ENCODE peak calls at places on chromosome 1, in eight cellular contexts. P is HFF-Myc, J is nephron progenitor cell, W is fibroblast of pulmonary artery, M is tibial artery, D is endothelial cell, Q is WTC11, I is bronchial epithelial cell. O is an unnamed sample.

GRCh38 chr1:9849691-9850441 is 26.1 kb upstream of the CLSTN1 start:
- DNase-seq in P (no peak), J (no peak), W (no peak), M (no peak), D (no peak), Q (no peak), I (no peak), O (no peak)

GRCh38 chr1:151838491-151839412 is 868 bp downstream of the C2CD4D start:
- DNase-seq in P (no peak), J (peak; percentile 28), W (no peak), M (peak; percentile 14), D (no peak), Q (peak; percentile 54), I (no peak), O (no peak)

GRCh38 chr1:204647114-204647804 is 38.3 kb downstream of the LRRN2 start:
- DNase-seq in P (peak; percentile 42), J (peak; percentile 40), W (peak; percentile 83), M (no peak), D (peak; percentile 66), Q (peak; percentile 41), I (peak; percentile 58), O (peak; percentile 69)

GRCh38 chr1:6260961-6261614 is at the start of gene GPR153:
- DNase-seq in P (no peak), J (peak; percentile 66), W (peak; percentile 28), M (no peak), D (no peak), Q (no peak), I (no peak), O (peak; percentile 45)

GRCh38 chr1:171841050-171841910 is at the start of gene DNM3:
- DNase-seq in P (peak; percentile 37), J (peak; percentile 88), W (peak; percentile 83), M (peak; percentile 68), D (peak; percentile 92), Q (peak; percentile 82), I (peak; percentile 54), O (peak; percentile 84)

GRCh38 chr1:200311256-200311655 is 98.6 kb downstream of the ZNF281 start:
- DNase-seq in P (no peak), J (no peak), W (peak; percentile 31), M (no peak), D (no peak), Q (no peak), I (peak; percentile 40), O (peak; percentile 84)

GRCh38 chr1:182015360-182015759 is 46.2 kb downstream of the ZNF648 start:
- DNase-seq in P (no peak), J (no peak), W (no peak), M (no peak), D (no peak), Q (no peak), I (no peak), O (no peak)

GRCh38 chr1:174874337-174875053 is 125.3 kb upstream of the CACYBP start:
- DNase-seq in P (no peak), J (no peak), W (no peak), M (no peak), D (peak; percentile 12), Q (peak; percentile 45), I (no peak), O (no peak)

GRCh38 chr1:47906466-47907191 is 90.6 kb downstream of the TRABD2B start:
- DNase-seq in P (no peak), J (no peak), W (no peak), M (no peak), D (no peak), Q (no peak), I (no peak), O (no peak)

GRCh38 chr1:19512545-19512944 is 27.2 kb upstream of the CAPZB start:
- DNase-seq in P (no peak), J (no peak), W (peak; percentile 48), M (no peak), D (no peak), Q (no peak), I (no peak), O (peak; percentile 20)

GRCh38 chr1:200951016-200951415 is 56.3 kb downstream of the INAVA start:
- DNase-seq in P (no peak), J (no peak), W (no peak), M (no peak), D (no peak), Q (no peak), I (no peak), O (peak; percentile 3)

GRCh38 chr1:240117202-240117769 is 25.6 kb downstream of the FMN2 start:
- DNase-seq in P (no peak), J (no peak), W (no peak), M (no peak), D (no peak), Q (no peak), I (no peak), O (no peak)

GRCh38 chr1:193741228-193741627 is 554.8 kb upstream of the B3GALT2 start:
- DNase-seq in P (no peak), J (no peak), W (no peak), M (no peak), D (no peak), Q (no peak), I (no peak), O (no peak)

GRCh38 chr1:17723684-17724083 is 31.4 kb upstream of the ACTL8 start:
- DNase-seq in P (no peak), J (no peak), W (no peak), M (no peak), D (no peak), Q (peak; percentile 41), I (no peak), O (no peak)

GRCh38 chr1:18879791-18880309 is 20.4 kb upstream of the TAS1R2 start:
- DNase-seq in P (no peak), J (peak; percentile 75), W (no peak), M (no peak), D (no peak), Q (no peak), I (no peak), O (no peak)

GRCh38 chr1:179036844-179037465 is 11.3 kb downstream of the FAM20B start:
- DNase-seq in P (no peak), J (no peak), W (no peak), M (no peak), D (no peak), Q (no peak), I (peak; percentile 76), O (peak; percentile 50)

GRCh38 chr1:90147093-90147492 is 152.2 kb downstream of the ZNF326 start:
- DNase-seq in P (no peak), J (no peak), W (no peak), M (no peak), D (no peak), Q (no peak), I (no peak), O (no peak)

GRCh38 chr1:90143522-90144050 is 148.7 kb downstream of the ZNF326 start:
- DNase-seq in P (no peak), J (no peak), W (no peak), M (no peak), D (no peak), Q (no peak), I (no peak), O (no peak)

GRCh38 chr1:90154711-90155110 is 159.8 kb downstream of the ZNF326 start:
- DNase-seq in P (no peak), J (no peak), W (no peak), M (no peak), D (no peak), Q (no peak), I (no peak), O (no peak)

GRCh38 chr1:90144820-90145219 is 149.9 kb downstream of the ZNF326 start:
- DNase-seq in P (no peak), J (no peak), W (no peak), M (no peak), D (no peak), Q (no peak), I (no peak), O (no peak)

DNA sequence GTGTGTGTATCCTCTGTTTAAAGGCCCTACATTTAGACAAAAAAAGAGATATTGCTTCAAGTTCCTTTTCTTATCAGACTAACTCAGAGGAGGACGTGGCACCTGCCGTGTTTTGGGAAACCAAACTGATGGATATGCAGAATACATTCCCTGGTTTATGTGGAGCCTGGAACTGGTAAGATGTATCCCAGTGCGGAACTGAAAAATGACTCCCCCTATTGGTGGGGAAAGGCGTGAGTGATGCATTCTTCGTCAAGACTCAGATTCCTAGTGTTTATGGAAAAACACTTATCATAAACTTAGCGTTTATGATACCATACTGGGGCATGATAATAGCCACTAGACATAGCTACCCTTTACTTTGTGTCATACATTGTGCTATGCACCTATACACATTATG is 154.2 kb downstream of the ZNF326 start:
- DNase-seq in P (no peak), J (no peak), W (no peak), M (no peak), D (no peak), Q (peak; percentile 34), I (no peak), O (no peak)
- TF ChIP-seq CTCF in P (no peak), J (no peak), W (no peak), M (no peak), D (no peak), Q (peak; percentile 42), I (no peak), O (no peak)

GRCh38 chr1:32072622-32073386 is at the start of gene TMEM39B:
- DNase-seq in P (peak; percentile 77), J (peak; percentile 99), W (peak; percentile 96), M (peak; percentile 96), D (peak; percentile 92), Q (peak; percentile 99), I (peak; percentile 84), O (peak; percentile 93)
- TF ChIP-seq CTCF in P (no peak), J (peak; percentile 15), W (no peak), M (peak; percentile 23), D (no peak), Q (no peak), I (peak; percentile 23), O (peak; percentile 18)

DNA sequence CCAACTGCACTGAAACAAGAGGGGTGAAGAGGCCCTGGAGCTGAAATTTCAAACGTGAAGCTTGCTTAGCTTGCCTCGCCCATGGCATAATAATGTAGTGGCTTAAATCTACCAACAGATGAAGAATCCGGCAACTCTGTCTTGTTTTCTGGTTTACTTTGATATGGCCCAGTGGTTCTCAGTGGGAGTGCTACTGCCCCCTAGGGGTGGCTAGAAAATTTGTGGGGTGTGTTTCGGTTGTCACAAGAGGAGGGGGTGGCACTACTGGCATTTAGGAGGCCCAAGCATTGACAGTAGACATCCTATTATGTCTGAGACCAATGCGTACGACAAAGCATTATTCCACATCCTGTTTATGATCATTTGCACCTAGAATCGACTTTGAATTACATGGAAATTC is 51.9 kb upstream of the C8B start:
- DNase-seq in P (no peak), J (no peak), W (peak; percentile 1), M (no peak), D (peak; percentile 27), Q (peak; percentile 59), I (no peak), O (no peak)
- TF ChIP-seq CTCF in P (peak; percentile 58), J (peak; percentile 30), W (peak; percentile 9), M (no peak), D (peak; percentile 64), Q (peak; percentile 66), I (peak; percentile 27), O (peak; percentile 38)

DNA sequence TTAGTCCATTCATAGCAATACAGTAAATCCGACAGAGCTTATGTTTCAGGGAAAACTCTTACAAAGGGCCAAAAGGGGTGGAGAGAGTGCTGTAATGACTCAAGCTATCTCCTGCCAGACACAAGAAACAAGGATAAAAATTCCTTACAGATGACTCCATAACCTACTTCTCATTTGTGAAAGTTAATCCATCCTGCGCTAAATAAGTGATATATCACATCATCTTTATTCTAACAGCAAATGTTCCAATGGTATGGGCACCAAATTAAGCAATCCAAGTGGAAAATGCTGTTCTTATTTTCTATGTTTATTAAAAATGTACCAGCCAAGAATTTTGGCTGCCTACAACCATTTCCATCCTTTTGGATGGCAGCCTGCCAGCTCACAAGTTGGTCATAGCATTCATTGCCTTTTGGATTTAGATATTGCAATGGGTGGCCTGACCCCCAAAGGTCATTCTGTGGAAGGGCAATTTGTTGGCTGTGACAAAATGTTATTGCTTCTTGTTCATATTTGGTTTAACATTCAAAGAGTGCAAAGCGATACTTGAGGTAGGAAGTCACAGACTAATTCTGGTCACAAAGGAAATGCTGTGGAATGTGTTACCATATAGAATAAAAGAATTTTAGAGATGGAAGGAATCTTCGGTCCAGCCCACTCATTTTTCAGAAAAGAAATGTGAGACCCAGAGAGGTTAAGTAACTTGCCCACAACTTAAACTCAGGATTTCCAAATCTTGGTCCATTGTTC is 2.8 kb upstream of the ENAH start:
- DNase-seq in P (peak; percentile 92), J (no peak), W (peak; percentile 98), M (peak; percentile 62), D (no peak), Q (no peak), I (peak; percentile 99), O (peak; percentile 99)
- TF ChIP-seq CTCF in P (no peak), J (no peak), W (no peak), M (no peak), D (peak; percentile 26), Q (no peak), I (no peak), O (peak; percentile 10)